ENCODE peak calls at places on chromosomes 12 and 14, in ten cellular contexts. J is fibroblast of lung, V is GM12878, I is endothelial cell of umbilical vein, Q is mammary epithelial cell, C is hepatocyte, K is HepG2, Z is GM23248, B is neural progenitor cell, A is HCT116. M is an unnamed sample. For H3K4me1, the result is how much of the 10 kb centered on the place peaks cover.

GRCh38 chr14:74570696-74571095 is 41.3 kb downstream of the LTBP2 start:
- DNase-seq in B (no peak), J (no peak), K (no peak), Z (no peak), I (no peak), A (no peak), Q (peak), V (no peak), C (no peak), M (no peak)

GRCh38 chr12:779745-780734 is 27.7 kb downstream of the WNK1 start:
- DNase-seq in Q (peak), I (peak), Z (peak), C (no peak), V (no peak), B (no peak), A (no peak), K (peak), J (peak), M (peak)

GRCh38 chr14:91291786-91292405 is 47.4 kb upstream of the GPR68 start:
- DNase-seq in K (no peak), Q (no peak), V (no peak), J (no peak), Z (no peak), B (no peak), A (no peak), I (no peak), C (no peak), M (no peak)

GRCh38 chr14:38870437-38870836 is 232.6 kb downstream of the SEC23A start:
- DNase-seq in Z (no peak), C (no peak), J (no peak), K (no peak), Q (no peak), B (no peak), I (peak), V (no peak), A (no peak), M (no peak)

GRCh38 chr14:100078997-100079561 is 13.9 kb downstream of the EVL start:
- DNase-seq in K (no peak), V (no peak), A (no peak), Z (peak), B (peak), C (peak), J (peak), Q (peak), I (peak), M (peak)

GRCh38 chr12:96514328-96514727 is 25.0 kb downstream of the CFAP54 start:
- DNase-seq in Z (peak), V (peak), C (no peak), B (no peak), A (no peak), I (no peak), K (no peak), J (peak), Q (no peak), M (no peak)

GRCh38 chr14:70735043-70735442 is 74.3 kb downstream of the MAP3K9 start:
- DNase-seq in Q (no peak), B (no peak), V (no peak), Z (no peak), A (no peak), I (no peak), J (no peak), K (no peak), C (peak), M (no peak)

GRCh38 chr14:90837355-90837754 is 21.1 kb upstream of the TTC7B start:
- DNase-seq in Z (peak), V (no peak), I (no peak), Q (no peak), J (no peak), C (no peak), B (no peak), K (no peak), A (no peak), M (no peak)

GRCh38 chr14:53391156-53391555 is 238.0 kb upstream of the DDHD1 start:
- DNase-seq in B (no peak), V (no peak), C (no peak), Q (peak), Z (peak), J (peak), I (no peak), K (peak), A (peak), M (peak)

GRCh38 chr14:30108975-30109700 is 181.5 kb upstream of the PRKD1 start:
- DNase-seq in Z (peak), A (no peak), J (peak), Q (peak), C (no peak), V (no peak), I (no peak), K (no peak), B (no peak), M (no peak)

GRCh38 chr12:105079011-105079570 is 5.2 kb downstream of the ALDH1L2 start:
- DNase-seq in K (no peak), Z (no peak), J (no peak), V (no peak), B (no peak), Q (no peak), C (no peak), A (no peak), I (no peak), M (no peak)

GRCh38 chr12:52777566-52777965 is 421 bp upstream of the KRT76 start:
- DNase-seq in J (no peak), B (no peak), I (no peak), A (no peak), Q (no peak), K (no peak), C (no peak), V (no peak), Z (no peak), M (no peak)

GRCh38 chr12:98736352-98737326 is 91.5 kb downstream of the APAF1 start:
- DNase-seq in Z (no peak), B (peak), V (no peak), Q (no peak), C (peak), K (peak), J (peak), A (no peak), I (peak), M (peak)

GRCh38 chr12:63844391-63845341 is at the start of gene SRGAP1:
- DNase-seq in Z (peak), C (peak), B (peak), J (peak), Q (peak), V (no peak), I (peak), K (peak), A (no peak), M (peak)

GRCh38 chr12:25051583-25052190 is 102.8 kb upstream of the BCAT1 start:
- DNase-seq in Q (no peak), C (no peak), Z (no peak), J (no peak), I (no peak), B (no peak), V (peak), K (no peak), A (no peak), M (no peak)

GRCh38 chr14:33602396-33602795 is 348.5 kb downstream of the EGLN3 start:
- DNase-seq in J (no peak), Z (no peak), C (no peak), B (no peak), Q (no peak), V (no peak), I (no peak), K (no peak), A (no peak), M (no peak)

GRCh38 chr12:16881986-16882385 is 276.0 kb upstream of the LMO3 start:
- DNase-seq in B (no peak), I (no peak), A (no peak), J (no peak), K (no peak), V (no peak), Z (no peak), C (no peak), Q (no peak), M (no peak)

GRCh38 chr12:109244043-109244442 is 65.0 kb downstream of the FOXN4 start:
- DNase-seq in V (no peak), A (no peak), C (no peak), K (no peak), Z (no peak), I (peak), J (no peak), B (no peak), Q (no peak), M (no peak)

GRCh38 chr14:71492346-71492745 is 439.9 kb upstream of the RGS6 start:
- DNase-seq in K (no peak), J (peak), C (no peak), Z (no peak), Q (no peak), I (no peak), B (no peak), V (no peak), A (no peak), M (no peak)

GRCh38 chr14:29858299-29858698 is 69.3 kb downstream of the PRKD1 start:
- DNase-seq in K (no peak), Z (no peak), C (no peak), J (no peak), B (no peak), I (no peak), A (no peak), Q (no peak), V (peak), M (no peak)

GRCh38 chr12:54300732-54301427 is at the start of gene NFE2:
- DNase-seq in I (no peak), J (peak), A (no peak), Q (peak), K (peak), Z (peak), V (no peak), B (peak), C (peak), M (peak)

GRCh38 chr12:73719223-73719622 is 818.4 kb upstream of the ATXN7L3B start:
- DNase-seq in V (no peak), I (no peak), A (no peak), K (no peak), Z (no peak), Q (no peak), C (no peak), J (no peak), B (no peak), M (no peak)

GRCh38 chr12:29133680-29134079 is 15.4 kb upstream of the FAR2 start:
- DNase-seq in V (no peak), B (no peak), Z (no peak), A (no peak), C (no peak), I (no peak), K (no peak), Q (no peak), J (no peak), M (no peak)

GRCh38 chr12:32926356-32926755 is 29.8 kb upstream of the PKP2 start:
- DNase-seq in K (no peak), I (no peak), Q (no peak), C (no peak), B (no peak), J (no peak), Z (no peak), A (no peak), V (no peak), M (no peak)

GRCh38 chr12:98062464-98063245 is 452.7 kb upstream of the TMPO start:
- DNase-seq in C (no peak), J (no peak), K (no peak), I (no peak), V (no peak), Z (no peak), A (no peak), B (no peak), Q (no peak), M (no peak)

GRCh38 chr12:5796171-5797091 is 148.6 kb downstream of the ANO2 start:
- DNase-seq in Q (no peak), B (peak), K (peak), A (no peak), C (peak), Z (peak), I (no peak), V (no peak), J (no peak), M (peak)

GRCh38 chr12:88665051-88665450 is 84.8 kb upstream of the KITLG start:
- DNase-seq in A (no peak), C (no peak), Q (peak), B (no peak), I (no peak), K (no peak), Z (peak), V (no peak), J (peak), M (peak)

GRCh38 chr12:109098142-109098652 is 800 bp downstream of the UNG start:
- DNase-seq in B (no peak), Z (peak), I (no peak), K (no peak), V (no peak), Q (no peak), A (no peak), C (peak), J (peak), M (peak)

GRCh38 chr12:45260854-45261253 is 45.0 kb downstream of the ANO6 start:
- DNase-seq in I (no peak), K (no peak), B (no peak), J (no peak), C (no peak), Z (no peak), V (no peak), Q (no peak), A (no peak), M (no peak)

GRCh38 chr12:45257185-45257585 is 41.3 kb downstream of the ANO6 start:
- DNase-seq in K (no peak), B (no peak), I (no peak), Q (no peak), J (no peak), Z (no peak), V (no peak), A (no peak), C (no peak), M (no peak)

GRCh38 chr12:45263587-45263986 is 47.7 kb downstream of the ANO6 start:
- DNase-seq in A (no peak), J (no peak), I (no peak), Z (no peak), K (no peak), V (no peak), C (no peak), Q (no peak), B (no peak), M (no peak)

GRCh38 chr12:45259732-45260480 is 44.0 kb downstream of the ANO6 start:
- DNase-seq in K (peak), J (peak), Q (peak), A (no peak), I (peak), C (peak), V (no peak), Z (peak), B (peak), M (peak)

DNA sequence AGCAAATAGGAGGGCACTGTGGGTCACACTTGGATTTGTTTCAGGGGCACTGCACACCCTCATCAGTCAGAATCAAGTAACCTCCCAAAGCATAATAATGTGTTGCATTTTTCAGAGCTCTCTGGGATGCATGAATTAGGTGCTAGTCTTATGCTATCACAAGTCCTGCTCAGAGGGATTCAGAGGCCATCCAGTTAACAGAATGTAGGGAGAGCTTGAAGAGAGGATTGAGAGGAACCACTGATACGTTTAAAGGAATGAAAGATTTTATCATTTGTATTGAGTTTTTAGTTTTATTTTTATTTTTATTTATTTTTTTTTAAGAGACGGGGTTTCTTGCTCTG is 44.6 kb downstream of the ANO6 start:
- DNase-seq in C (no peak), A (no peak), I (no peak), J (no peak), Z (no peak), Q (no peak), V (no peak), B (no peak), K (no peak), M (no peak)
- H3K4me1 ChIP-seq in C (under half), A (under half), I (under half), J (under half), Z (under half), Q (under half), V (under half), B (under half), K (half or more), M (under half)

GRCh38 chr14:20438664-20439063 is 2.7 kb upstream of the KLHL33 start:
- DNase-seq in B (no peak), Z (no peak), Q (no peak), C (no peak), A (no peak), K (no peak), J (no peak), I (no peak), V (no peak), M (no peak)

GRCh38 chr14:20434701-20435453 is 1.1 kb downstream of the KLHL33 start:
- DNase-seq in I (peak), B (no peak), Z (no peak), A (no peak), Q (no peak), K (no peak), V (no peak), J (no peak), C (no peak), M (no peak)

GRCh38 chr14:20436363-20436755 is 393 bp upstream of the KLHL33 start:
- DNase-seq in Q (no peak), C (no peak), K (no peak), A (no peak), Z (peak), V (no peak), I (no peak), J (peak), B (no peak), M (no peak)

GRCh38 chr14:20440465-20440864 is 4.5 kb upstream of the KLHL33 start:
- DNase-seq in A (no peak), Z (no peak), V (no peak), Q (no peak), J (no peak), I (no peak), C (no peak), K (no peak), B (no peak), M (no peak)

DNA sequence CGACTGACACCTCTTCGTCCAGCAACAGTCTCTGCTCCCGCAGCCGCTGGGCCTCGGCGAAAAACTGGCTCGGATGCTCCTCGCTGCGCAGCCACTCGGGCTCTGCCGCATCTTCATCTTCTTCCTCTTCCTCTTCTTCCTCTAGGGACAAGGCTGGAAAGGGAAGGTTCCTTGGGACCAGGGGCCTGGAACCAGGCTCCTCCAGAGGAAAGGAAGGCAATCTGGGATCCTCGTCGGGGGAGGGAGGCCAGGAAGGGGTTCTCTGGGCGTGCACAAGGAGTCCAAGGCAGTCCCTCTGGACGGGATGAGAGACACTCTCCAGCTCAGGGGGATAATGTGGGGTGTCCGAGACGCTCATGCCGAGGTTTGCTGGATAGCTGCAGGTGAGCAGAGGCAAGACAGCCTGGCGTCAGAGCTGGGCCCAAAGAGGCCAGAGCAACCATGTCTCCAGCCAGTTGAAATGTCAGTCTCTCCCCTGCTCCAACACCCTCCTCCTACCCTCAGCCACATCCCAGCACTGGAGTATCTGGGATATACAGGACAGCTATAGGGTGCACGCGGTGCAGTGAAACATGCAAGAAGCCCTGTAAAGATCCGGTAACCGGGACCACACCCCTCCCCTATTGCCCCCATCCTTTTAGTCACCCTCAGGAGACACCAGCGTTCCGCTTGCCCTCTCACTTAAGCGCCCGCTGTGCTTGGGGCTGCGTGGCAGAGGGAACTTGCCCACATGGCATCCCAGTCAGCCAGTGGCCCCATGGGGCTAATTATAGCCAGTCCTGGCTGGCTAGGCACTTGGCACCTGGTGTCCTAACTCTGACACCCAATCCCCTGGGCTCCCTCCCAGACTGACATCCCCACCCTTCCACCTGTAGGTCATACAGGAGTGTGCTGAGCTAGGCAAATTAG is at the start of gene KLHL33:
- DNase-seq in V (no peak), Z (no peak), A (no peak), C (no peak), K (no peak), J (no peak), I (no peak), Q (no peak), B (no peak), M (no peak)
- TF ChIP-seq EZH2 in V (no peak), Z (no peak), A (no peak), C (no peak), K (no peak), J (no peak), I (no peak), Q (no peak), B (no peak), M (no peak)

DNA sequence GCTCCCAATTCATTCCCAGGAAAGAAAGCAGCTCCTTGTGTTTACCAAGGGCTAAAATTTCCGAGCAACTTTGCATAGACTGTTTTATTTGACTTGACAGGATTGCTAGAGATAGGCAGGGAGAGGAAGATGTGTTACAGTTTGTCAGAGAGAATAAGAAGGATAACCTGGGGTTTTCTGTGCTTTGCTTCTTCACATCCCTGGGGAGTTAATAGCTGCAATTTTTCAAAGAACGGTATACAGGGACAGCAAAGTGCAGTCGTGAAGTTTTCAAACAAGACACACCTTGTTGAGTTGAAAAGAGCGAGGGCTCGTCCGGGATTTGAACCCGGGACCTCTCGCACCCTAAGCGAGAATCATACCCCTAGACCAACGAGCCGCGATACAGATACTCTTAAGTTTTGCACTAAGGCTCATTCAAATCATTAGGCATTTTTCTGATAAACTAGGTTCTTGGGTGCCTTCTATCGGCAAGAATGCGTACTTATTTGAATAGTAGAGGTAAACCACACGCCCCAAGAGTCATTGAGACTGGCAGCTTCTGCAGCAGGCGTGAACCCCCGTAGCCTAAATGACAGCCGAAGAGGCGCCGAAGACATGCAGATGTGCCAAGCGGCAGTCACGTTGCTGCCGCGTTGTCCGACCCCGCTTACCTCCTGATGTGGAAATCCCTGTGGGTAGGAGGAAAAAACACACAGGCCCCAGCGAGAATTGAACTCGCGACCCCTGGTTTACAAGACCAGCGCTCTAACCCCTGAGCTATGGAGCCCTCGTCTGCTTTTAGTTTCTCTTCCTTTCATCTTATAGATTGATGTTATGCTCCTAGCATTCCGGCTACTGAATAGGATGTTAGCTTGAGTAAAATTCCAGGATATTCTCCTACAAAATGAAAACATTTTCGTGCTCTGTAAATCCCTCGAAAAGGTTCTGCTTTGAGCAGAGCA is 22.2 kb upstream of the RNASE12 start:
- DNase-seq in B (peak), J (peak), I (peak), V (peak), C (peak), Z (peak), Q (peak), K (peak), A (peak), M (peak)
- H3K4me1 ChIP-seq in B (under half), J (under half), I (under half), V (under half), C (under half), Z (under half), Q (under half), K (half or more), A (under half), M (under half)

DNA sequence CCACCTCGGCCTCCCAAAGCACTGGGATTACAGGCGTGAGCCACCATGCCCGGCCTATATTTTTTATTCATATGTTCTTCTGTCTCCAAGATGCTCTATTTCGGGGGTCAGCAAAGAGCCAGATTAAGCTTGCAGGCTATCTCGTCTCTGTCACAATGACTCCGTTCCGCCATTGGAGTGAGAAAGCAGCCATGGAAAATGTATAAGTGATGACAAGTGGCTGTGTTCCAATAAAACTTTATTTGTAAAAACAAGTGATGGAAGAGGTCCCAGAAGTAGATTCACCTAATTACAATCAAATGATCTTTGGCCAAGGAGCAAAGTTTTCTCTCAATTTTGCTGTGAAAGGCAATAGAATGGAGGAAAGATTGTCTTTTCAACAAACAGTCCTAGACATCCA is 342.6 kb downstream of the MED13L start:
- DNase-seq in A (no peak), K (no peak), J (no peak), B (no peak), Q (no peak), C (no peak), Z (no peak), I (no peak), V (no peak), M (no peak)
- TF ChIP-seq EZH2 in A (no peak), K (no peak), J (no peak), B (no peak), Q (no peak), C (no peak), Z (no peak), I (no peak), V (no peak), M (no peak)